ENCODE peak calls at places on chromosome 19, in eight cellular contexts. U is adrenal gland; V is PC-9; G is neural progenitor cell; S is naive thymus-derived CD4-positive, alpha-beta T cell; M is fibroblast of lung; O is H1; T is kidney. P is an unnamed sample.

GRCh38 chr19:23547156-23547555 is 139.9 kb downstream of the ZNF675 start:
- DNase-seq in U (no peak), O (no peak), S (no peak), G (no peak), M (no peak), V (no peak), T (no peak), P (no peak)

GRCh38 chr19:10228925-10229324 is 2.2 kb downstream of the S1PR2 start:
- DNase-seq in V (no peak), S (peak; percentile 49), T (no peak), M (peak; percentile 80), U (no peak), O (no peak), G (peak; percentile 67), P (peak; percentile 53)

GRCh38 chr19:46602392-46603194 is 1.5 kb downstream of the CALM3 start:
- DNase-seq in M (no peak), G (no peak), O (no peak), T (no peak), U (peak; percentile 57), S (no peak), V (no peak), P (peak; percentile 66)

GRCh38 chr19:927044-927706 is 1.3 kb downstream of the ARID3A start:
- DNase-seq in G (peak; percentile 78), O (no peak), T (peak; percentile 91), S (no peak), U (peak; percentile 71), M (peak; percentile 67), V (no peak), P (no peak)

GRCh38 chr19:35845215-35846037 is 6.9 kb downstream of the NPHS1 start:
- DNase-seq in S (no peak), V (peak; percentile 14), U (no peak), T (no peak), M (no peak), O (no peak), G (peak; percentile 49), P (no peak)

GRCh38 chr19:15010497-15011255 is 31.0 kb upstream of the SLC1A6 start:
- DNase-seq in M (no peak), O (peak; percentile 23), G (peak; percentile 76), T (peak; percentile 63), V (no peak), U (no peak), S (no peak), P (no peak)

GRCh38 chr19:6065685-6066365 is 44.5 kb downstream of the RFX2 start:
- DNase-seq in G (no peak), O (no peak), S (no peak), U (no peak), T (peak; percentile 68), V (peak; percentile 40), M (no peak), P (peak; percentile 66)

GRCh38 chr19:17504456-17504855 is 7.0 kb upstream of the PGLS start:
- DNase-seq in T (no peak), U (no peak), S (no peak), G (no peak), V (no peak), O (no peak), M (no peak), P (no peak)

GRCh38 chr19:40827386-40828247 is 22.6 kb downstream of the CYP2A6 start:
- DNase-seq in U (no peak), S (no peak), T (no peak), M (no peak), V (no peak), O (no peak), G (no peak), P (no peak)

GRCh38 chr19:10339380-10339960 is at the start of gene ICAM3:
- DNase-seq in O (no peak), M (no peak), V (no peak), G (no peak), U (no peak), S (peak; percentile 58), T (no peak), P (peak; percentile 44)

GRCh38 chr19:20077791-20078463 is at the start of gene ZNF90:
- DNase-seq in T (peak; percentile 97), M (peak; percentile 97), V (peak; percentile 81), U (peak; percentile 93), O (peak; percentile 84), S (peak; percentile 72), G (peak; percentile 98), P (peak; percentile 84)

GRCh38 chr19:18589380-18590272 is 1.0 kb downstream of the REX1BD start:
- DNase-seq in O (peak; percentile 69), U (peak; percentile 73), T (peak; percentile 88), V (peak; percentile 70), M (peak; percentile 48), S (no peak), G (peak; percentile 90), P (no peak)

GRCh38 chr19:11205939-11206570 is 8.7 kb upstream of the KANK2 start:
- DNase-seq in M (no peak), S (no peak), V (no peak), T (no peak), G (no peak), U (no peak), O (no peak), P (no peak)

GRCh38 chr19:50478901-50479715 is 2.5 kb upstream of the GARIN5A start:
- DNase-seq in M (peak; percentile 29), O (no peak), S (no peak), T (peak; percentile 70), V (no peak), U (no peak), G (peak; percentile 59), P (no peak)

GRCh38 chr19:8261881-8262280 is 46.3 kb downstream of the CD320 start:
- DNase-seq in T (peak; percentile 77), U (no peak), G (no peak), V (no peak), S (no peak), O (no peak), M (no peak), P (no peak)

GRCh38 chr19:39963860-39964259 is 7.1 kb upstream of the PSMC4 start:
- DNase-seq in G (no peak), S (no peak), V (no peak), O (no peak), M (no peak), T (no peak), U (no peak), P (no peak)

GRCh38 chr19:40962460-40962961 is 28.6 kb upstream of the CYP2B6 start:
- DNase-seq in M (no peak), T (no peak), U (no peak), O (no peak), V (peak; percentile 76), S (no peak), G (no peak), P (no peak)

GRCh38 chr19:56261145-56261544 is 11.4 kb upstream of the EDDM13 start:
- DNase-seq in S (no peak), T (no peak), V (no peak), O (no peak), G (no peak), U (peak; percentile 18), M (no peak), P (no peak)

GRCh38 chr19:34305221-34306058 is 51.1 kb downstream of the GARRE1 start:
- DNase-seq in T (no peak), V (no peak), O (no peak), G (no peak), U (no peak), M (no peak), S (no peak), P (no peak)

GRCh38 chr19:34299576-34299975 is 45.2 kb downstream of the GARRE1 start:
- DNase-seq in U (no peak), M (no peak), O (no peak), V (no peak), T (no peak), G (no peak), S (no peak), P (no peak)

GRCh38 chr19:34300962-34301361 is 46.6 kb downstream of the GARRE1 start:
- DNase-seq in M (no peak), T (no peak), U (no peak), O (no peak), S (no peak), G (no peak), V (no peak), P (no peak)

GRCh38 chr19:34298891-34299510 is 44.6 kb downstream of the GARRE1 start:
- DNase-seq in V (no peak), G (no peak), U (no peak), O (no peak), M (no peak), T (no peak), S (no peak), P (no peak)

GRCh38 chr19:34300380-34300779 is 46.0 kb downstream of the GARRE1 start:
- DNase-seq in O (no peak), T (no peak), G (no peak), U (no peak), V (no peak), S (no peak), M (no peak), P (no peak)
- H3K36me3 ChIP-seq in O (no peaks in the 10 kb centered on the region), T (peaks cover 9% of the 10 kb centered on the region), G (no peaks in the 10 kb centered on the region), U (no peaks in the 10 kb centered on the region), V (no peaks in the 10 kb centered on the region), S (peaks cover 18% of the 10 kb centered on the region), M (peaks cover 2% of the 10 kb centered on the region), P (peaks cover 7% of the 10 kb centered on the region)

GRCh38 chr19:4257025-4257424 is 10.1 kb downstream of the YJU2 start:
- DNase-seq in T (no peak), U (no peak), M (no peak), O (no peak), S (no peak), G (no peak), V (no peak), P (no peak)
- H3K27ac ChIP-seq in T (no peak overlapping the region), U (no peak overlapping the region), M (no peak overlapping the region), O (no peak overlapping the region), S (no peak overlapping the region), G (no peak overlapping the region), V (no peak overlapping the region), P (no peak overlapping the region)

DNA sequence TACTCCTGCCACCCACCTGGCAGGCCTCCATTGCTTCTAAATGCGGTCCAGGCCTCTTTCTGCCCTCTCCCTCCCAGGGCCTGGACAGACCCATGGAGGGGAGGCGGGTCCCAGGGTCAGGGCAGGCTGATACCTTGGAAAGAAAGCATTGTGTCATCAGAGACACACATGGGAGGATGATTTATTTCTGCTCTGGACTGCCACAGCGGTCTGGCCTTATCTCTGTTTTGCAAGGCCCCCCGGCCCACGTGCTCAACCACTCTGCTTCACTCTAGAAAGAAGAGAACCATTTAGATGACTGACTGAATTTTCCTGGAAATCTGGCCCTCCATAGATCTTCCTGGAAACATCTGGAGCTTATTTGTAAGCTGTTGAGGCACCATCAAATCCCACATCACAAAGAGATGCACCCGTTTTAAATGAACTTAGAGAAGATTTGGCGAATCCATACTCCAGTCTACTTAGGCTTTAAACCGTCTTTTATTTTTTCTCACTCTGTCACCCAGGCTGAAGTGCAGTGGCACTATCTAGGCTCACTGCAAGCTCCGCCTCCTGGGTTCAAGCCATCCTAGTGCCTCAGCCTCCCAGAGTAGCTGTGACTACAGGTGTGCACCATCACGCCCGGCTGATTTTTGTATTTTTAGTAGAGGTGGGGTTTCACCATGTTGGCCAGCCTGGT is 48.3 kb upstream of the URI1 start:
- DNase-seq in S (no peak), M (no peak), T (no peak), U (peak; percentile 57), O (no peak), G (no peak), V (no peak), P (no peak)
- H3K4me3 ChIP-seq in S (no peak overlapping the region), M (no peak overlapping the region), T (no peak overlapping the region), U (no peak overlapping the region), O (no peak overlapping the region), G (no peak overlapping the region), V (no peak overlapping the region), P (no peak overlapping the region)

DNA sequence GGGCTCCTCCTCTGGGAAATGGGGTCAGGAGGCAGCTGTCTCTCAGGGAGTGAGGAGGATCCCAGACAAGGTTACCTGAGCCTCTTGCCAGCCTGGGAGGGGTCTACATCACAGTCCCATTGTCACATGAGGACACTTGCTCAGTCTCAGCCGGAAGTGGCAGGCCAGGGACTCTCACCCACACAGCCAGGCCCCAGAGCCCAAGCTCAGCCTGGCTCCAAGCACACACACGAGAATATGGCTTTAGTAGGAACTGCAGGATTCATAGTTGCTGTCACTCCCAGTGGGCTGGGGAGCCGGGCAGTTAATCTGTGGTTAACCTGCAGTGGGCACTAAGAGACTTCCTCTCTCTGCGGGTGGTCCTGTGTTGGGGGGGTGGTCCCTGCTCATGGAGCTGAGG is 15.8 kb upstream of the RELB start:
- DNase-seq in S (no peak), U (no peak), O (no peak), G (no peak), T (no peak), V (no peak), M (no peak), P (no peak)
- H3K36me3 ChIP-seq in S (peaks cover 90% of the 10 kb centered on the region), U (no peaks in the 10 kb centered on the region), O (peaks cover 6% of the 10 kb centered on the region), G (no peaks in the 10 kb centered on the region), T (peaks cover 34% of the 10 kb centered on the region), V (peaks cover 24% of the 10 kb centered on the region), M (peaks cover 13% of the 10 kb centered on the region), P (peaks cover 35% of the 10 kb centered on the region)